ENCODE peak calls at places on chromosomes 7 and 10, in nine cellular contexts. W, G, A, L, B, Q, X, H and M are unnamed samples.

GRCh38 chr7:18019562-18019961 is 8.1 kb downstream of the PRPS1L1 start:
- DNase-seq in W (peak), G (no peak), A (no peak), L (peak), B (no peak), Q (no peak), X (peak), H (peak), M (no peak)

GRCh38 chr10:96124230-96125141 is 5.6 kb upstream of the ZNF518A start:
- DNase-seq in W (peak), G (no peak), A (no peak), L (peak), B (no peak), Q (no peak), X (peak), H (peak), M (peak)

GRCh38 chr7:20395094-20395493 is 64.4 kb downstream of the ITGB8 start:
- DNase-seq in W (peak), G (no peak), A (no peak), L (no peak), B (no peak), Q (no peak), X (peak), H (peak), M (no peak)

GRCh38 chr7:106731637-106732036 is 70.7 kb upstream of the CCDC71L start:
- DNase-seq in W (peak), G (no peak), A (no peak), L (peak), B (no peak), Q (no peak), X (no peak), H (peak), M (no peak)

GRCh38 chr10:126012485-126012884 is 116.1 kb downstream of the FANK1 start:
- DNase-seq in W (no peak), G (no peak), A (no peak), L (peak), B (no peak), Q (no peak), X (peak), H (peak), M (no peak)

GRCh38 chr7:131010714-131011436 is 276.9 kb upstream of the KLF14 start:
- DNase-seq in W (peak), G (no peak), A (peak), L (peak), B (no peak), Q (no peak), X (peak), H (peak), M (no peak)

GRCh38 chr10:31647861-31648260 is 280.8 kb downstream of the ARHGAP12 start:
- DNase-seq in W (no peak), G (no peak), A (no peak), L (peak), B (no peak), Q (no peak), X (peak), H (no peak), M (no peak)

GRCh38 chr10:15684768-15685167 is 35.0 kb downstream of the ITGA8 start:
- DNase-seq in W (no peak), G (no peak), A (peak), L (no peak), B (no peak), Q (no peak), X (no peak), H (no peak), M (no peak)

GRCh38 chr10:11875183-11875498 is 52.0 kb downstream of the PROSER2 start:
- DNase-seq in W (peak), G (no peak), A (no peak), L (no peak), B (no peak), Q (no peak), X (peak), H (no peak), M (no peak)

GRCh38 chr10:99681553-99681952 is 22.2 kb downstream of the ENTPD7 start:
- DNase-seq in W (peak), G (no peak), A (no peak), L (peak), B (no peak), Q (no peak), X (peak), H (peak), M (no peak)

GRCh38 chr10:115947104-115947503 is 325.9 kb downstream of the GFRA1 start:
- DNase-seq in W (no peak), G (no peak), A (no peak), L (peak), B (no peak), Q (no peak), X (peak), H (peak), M (no peak)

GRCh38 chr7:87797798-87798403 is 78.3 kb downstream of the SLC25A40 start:
- DNase-seq in W (peak), G (peak), A (peak), L (peak), B (no peak), Q (no peak), X (peak), H (peak), M (no peak)

GRCh38 chr10:89645742-89646172 is 715 bp upstream of the PANK1 start:
- DNase-seq in W (no peak), G (no peak), A (no peak), L (no peak), B (no peak), Q (no peak), X (no peak), H (no peak), M (peak)

GRCh38 chr10:48456808-48457761 is 147.8 kb downstream of the ARHGAP22 start:
- DNase-seq in W (no peak), G (no peak), A (peak), L (no peak), B (peak), Q (no peak), X (no peak), H (no peak), M (peak)

GRCh38 chr7:56046728-56047445 is 4.4 kb downstream of the PSPH start:
- DNase-seq in W (peak), G (no peak), A (no peak), L (no peak), B (no peak), Q (no peak), X (no peak), H (peak), M (peak)

GRCh38 chr10:126917375-126917774 is 12.1 kb downstream of the DOCK1 start:
- DNase-seq in W (no peak), G (no peak), A (no peak), L (no peak), B (no peak), Q (no peak), X (no peak), H (no peak), M (no peak)

GRCh38 chr10:49365675-49366415 is 30.0 kb downstream of the DRGX start:
- DNase-seq in W (no peak), G (no peak), A (no peak), L (no peak), B (no peak), Q (no peak), X (no peak), H (no peak), M (no peak)

GRCh38 chr7:18212788-18213187 is 185.1 kb upstream of the PRPS1L1 start:
- DNase-seq in W (peak), G (no peak), A (no peak), L (peak), B (peak), Q (no peak), X (no peak), H (peak), M (no peak)

GRCh38 chr7:134920026-134920758 is 66.1 kb upstream of the AGBL3 start:
- DNase-seq in W (peak), G (no peak), A (no peak), L (peak), B (no peak), Q (no peak), X (peak), H (peak), M (no peak)

GRCh38 chr7:54060643-54061042 is 481.5 kb upstream of the VSTM2A start:
- DNase-seq in W (no peak), G (no peak), A (no peak), L (no peak), B (no peak), Q (no peak), X (no peak), H (no peak), M (no peak)

GRCh38 chr7:130363156-130363847 is 17.0 kb upstream of the CPA1 start:
- DNase-seq in W (peak), G (no peak), A (no peak), L (peak), B (no peak), Q (no peak), X (peak), H (peak), M (no peak)

GRCh38 chr10:29473087-29473356 is 161.7 kb downstream of the SVIL start:
- DNase-seq in W (no peak), G (no peak), A (no peak), L (no peak), B (no peak), Q (no peak), X (no peak), H (no peak), M (no peak)

GRCh38 chr7:14233026-14233897 is 243.8 kb upstream of the ETV1 start:
- DNase-seq in W (peak), G (no peak), A (no peak), L (peak), B (no peak), Q (no peak), X (peak), H (peak), M (no peak)

GRCh38 chr10:47453435-47454293 is 30.3 kb downstream of the ANXA8 start:
- DNase-seq in W (no peak), G (no peak), A (no peak), L (no peak), B (no peak), Q (no peak), X (no peak), H (no peak), M (no peak)

GRCh38 chr10:101305241-101306230 is 48.4 kb upstream of the BTRC start:
- DNase-seq in W (no peak), G (no peak), A (no peak), L (no peak), B (no peak), Q (no peak), X (no peak), H (no peak), M (no peak)

GRCh38 chr10:100442548-100442947 is 20.3 kb upstream of the WNT8B start:
- DNase-seq in W (no peak), G (no peak), A (no peak), L (no peak), B (no peak), Q (no peak), X (no peak), H (no peak), M (peak)

GRCh38 chr7:65239707-65240352 is 133.8 kb upstream of the ZNF92 start:
- DNase-seq in W (peak), G (no peak), A (no peak), L (peak), B (peak), Q (no peak), X (peak), H (peak), M (peak)

GRCh38 chr10:122163182-122164027 is 107.7 kb upstream of the BTBD16 start:
- DNase-seq in W (peak), G (no peak), A (no peak), L (peak), B (peak), Q (no peak), X (peak), H (no peak), M (no peak)